ENCODE peak calls at places on chromosomes 13 and 19, in nine cellular contexts. B, N, C, G, Y, P, L, O and X are unnamed samples.

GRCh38 chr13:113623491-113624234 is 34.3 kb downstream of the ATP4B start:
- DNase-seq in B (no peak), N (peak; percentile 60), C (no peak), G (no peak), Y (no peak), P (peak; percentile 13), L (no peak), O (no peak), X (no peak)

GRCh38 chr13:52862358-52863206 is 14.1 kb upstream of the PCDH8 start:
- DNase-seq in B (peak; percentile 39), N (no peak), C (no peak), G (no peak), Y (no peak), P (no peak), L (no peak), O (peak; percentile 53), X (peak; percentile 36)

GRCh38 chr19:33402421-33403220 is 29.1 kb downstream of the CEBPG start:
- DNase-seq in B (no peak), N (peak; percentile 62), C (no peak), G (peak; percentile 9), Y (peak; percentile 31), P (no peak), L (no peak), O (peak; percentile 27), X (no peak)

GRCh38 chr13:40963927-40964326 is 55.2 kb downstream of the ELF1 start:
- DNase-seq in B (no peak), N (no peak), C (no peak), G (no peak), Y (no peak), P (peak; percentile 30), L (peak; percentile 66), O (peak; percentile 44), X (no peak)

GRCh38 chr13:26759907-26760834 is at the start of gene GPR12:
- DNase-seq in B (no peak), N (no peak), C (no peak), G (no peak), Y (no peak), P (peak; percentile 12), L (peak; percentile 15), O (no peak), X (no peak)

GRCh38 chr13:41127746-41128145 is 4.9 kb downstream of the KBTBD6 start:
- DNase-seq in B (no peak), N (no peak), C (no peak), G (no peak), Y (no peak), P (no peak), L (no peak), O (peak; percentile 58), X (no peak)

GRCh38 chr13:112446347-112446861 is 70.2 kb downstream of the SPACA7 start:
- DNase-seq in B (no peak), N (peak; percentile 26), C (no peak), G (no peak), Y (no peak), P (no peak), L (no peak), O (no peak), X (no peak)

GRCh38 chr19:19305066-19305465 is 15.2 kb downstream of the SUGP1 start:
- DNase-seq in B (no peak), N (no peak), C (no peak), G (no peak), Y (no peak), P (no peak), L (no peak), O (no peak), X (no peak)

GRCh38 chr13:51000576-51001260 is 91.1 kb downstream of the RNASEH2B start:
- DNase-seq in B (no peak), N (no peak), C (no peak), G (peak; percentile 35), Y (no peak), P (peak; percentile 87), L (peak; percentile 26), O (peak; percentile 82), X (no peak)

GRCh38 chr19:24159707-24160106 is 72.7 kb downstream of the ZNF254 start:
- DNase-seq in B (peak; percentile 0), N (no peak), C (no peak), G (no peak), Y (no peak), P (no peak), L (peak; percentile 58), O (peak; percentile 21), X (no peak)

GRCh38 chr19:57667220-57667619 is 1.5 kb upstream of the ZSCAN4 start:
- DNase-seq in B (no peak), N (no peak), C (no peak), G (no peak), Y (no peak), P (no peak), L (no peak), O (no peak), X (no peak)

GRCh38 chr19:48746738-48747575 is at the start of gene IZUMO1:
- DNase-seq in B (peak; percentile 40), N (peak; percentile 95), C (peak; percentile 73), G (peak; percentile 33), Y (peak; percentile 72), P (peak; percentile 67), L (peak; percentile 92), O (no peak), X (peak; percentile 77)

GRCh38 chr19:39398297-39398864 is 7.2 kb downstream of the MED29 start:
- DNase-seq in B (peak; percentile 84), N (peak; percentile 86), C (no peak), G (peak; percentile 57), Y (no peak), P (peak; percentile 89), L (peak; percentile 84), O (peak; percentile 95), X (peak; percentile 81)

GRCh38 chr13:75774176-75774575 is 138.0 kb downstream of the LMO7 start:
- DNase-seq in B (no peak), N (no peak), C (no peak), G (no peak), Y (no peak), P (no peak), L (no peak), O (no peak), X (no peak)

GRCh38 chr13:95251641-95252040 is 49.6 kb downstream of the ABCC4 start:
- DNase-seq in B (peak; percentile 71), N (no peak), C (no peak), G (no peak), Y (no peak), P (no peak), L (no peak), O (no peak), X (no peak)

GRCh38 chr19:13796301-13797057 is 1.2 kb downstream of the ZSWIM4 start:
- DNase-seq in B (peak; percentile 65), N (peak; percentile 92), C (peak; percentile 85), G (peak; percentile 46), Y (no peak), P (peak; percentile 95), L (peak; percentile 86), O (peak; percentile 97), X (peak; percentile 44)

GRCh38 chr13:50130686-50131051 is 115.4 kb downstream of the KCNRG start:
- DNase-seq in B (no peak), N (peak; percentile 82), C (no peak), G (no peak), Y (no peak), P (peak; percentile 58), L (peak; percentile 60), O (no peak), X (peak; percentile 13)

GRCh38 chr13:24649685-24650038 is 30.5 kb upstream of the ATP12A start:
- DNase-seq in B (no peak), N (no peak), C (no peak), G (no peak), Y (no peak), P (no peak), L (no peak), O (no peak), X (no peak)

GRCh38 chr19:902093-902370 is 8.7 kb downstream of the RNU6-9 start:
- DNase-seq in B (no peak), N (no peak), C (no peak), G (no peak), Y (no peak), P (no peak), L (no peak), O (no peak), X (no peak)
- TF ChIP-seq CTCF in B (no peak), N (no peak), C (no peak), G (no peak), Y (no peak), P (no peak), L (no peak), O (no peak), X (no peak)

GRCh38 chr19:12793290-12794195 is 2.3 kb downstream of the JUNB start:
- DNase-seq in B (peak; percentile 96), N (peak; percentile 99), C (no peak), G (peak; percentile 88), Y (peak; percentile 96), P (peak; percentile 92), L (peak; percentile 96), O (peak; percentile 96), X (peak; percentile 94)
- TF ChIP-seq CTCF in B (no peak), N (no peak), C (no peak), G (no peak), Y (no peak), P (peak; percentile 3), L (no peak), O (no peak), X (no peak)

GRCh38 chr13:30353060-30353459 is 45.7 kb upstream of the KATNAL1 start:
- DNase-seq in B (no peak), N (no peak), C (no peak), G (no peak), Y (no peak), P (no peak), L (no peak), O (no peak), X (no peak)
- TF ChIP-seq CTCF in B (no peak), N (no peak), C (no peak), G (no peak), Y (no peak), P (no peak), L (no peak), O (no peak), X (no peak)

GRCh38 chr19:5454743-5455142 is 474 bp upstream of the ZNRF4 start:
- DNase-seq in B (no peak), N (no peak), C (no peak), G (no peak), Y (no peak), P (no peak), L (no peak), O (no peak), X (no peak)

GRCh38 chr19:5452594-5453565 is 2.3 kb upstream of the ZNRF4 start:
- DNase-seq in B (peak; percentile 18), N (peak; percentile 42), C (no peak), G (no peak), Y (no peak), P (peak; percentile 8), L (peak; percentile 45), O (peak; percentile 36), X (peak; percentile 14)

GRCh38 chr19:5450482-5450881 is 4.7 kb upstream of the ZNRF4 start:
- DNase-seq in B (no peak), N (no peak), C (no peak), G (no peak), Y (no peak), P (no peak), L (no peak), O (no peak), X (no peak)

GRCh38 chr19:5448374-5448773 is 6.8 kb upstream of the ZNRF4 start:
- DNase-seq in B (no peak), N (peak; percentile 13), C (no peak), G (no peak), Y (no peak), P (no peak), L (no peak), O (no peak), X (no peak)

DNA sequence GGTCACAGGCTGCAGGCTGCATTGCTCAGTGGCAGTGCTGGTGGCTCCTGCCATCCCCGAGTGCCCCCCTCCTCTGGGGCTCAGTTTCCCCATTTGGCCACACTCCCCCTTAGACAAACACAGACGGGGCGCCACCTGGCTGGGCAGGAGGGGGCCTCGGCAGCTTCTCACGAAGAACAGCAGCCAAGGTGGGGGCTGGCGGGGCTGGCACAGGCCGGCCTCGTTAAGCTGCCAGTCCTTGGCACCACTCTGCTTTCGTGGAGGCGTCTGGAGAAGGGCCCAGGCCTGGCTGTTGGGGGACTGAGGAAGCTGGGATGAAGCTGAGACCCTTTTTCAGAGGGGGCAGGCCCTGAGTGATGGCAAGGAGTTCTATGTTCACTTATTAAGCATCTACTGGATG is 3.7 kb upstream of the ZNRF4 start:
- DNase-seq in B (no peak), N (peak; percentile 37), C (no peak), G (no peak), Y (no peak), P (no peak), L (no peak), O (no peak), X (no peak)
- TF ChIP-seq CTCF in B (no peak), N (no peak), C (no peak), G (no peak), Y (no peak), P (no peak), L (no peak), O (no peak), X (no peak)